ENCODE peak calls at places on chromosome 9, in seven cellular contexts. One of them, this sample, is unnamed.

GRCh38 chr9:90999425-91000397 is 198.1 kb downstream of the SYK start:
- DNase-seq in psoas muscle: peak
- DNase-seq in endodermal cell: no peak
- DNase-seq in A549: no peak
- DNase-seq in astrocyte: no peak
- DNase-seq in natural killer cell: no peak
- DNase-seq in CD4-positive, alpha-beta T cell: no peak
- DNase-seq in this sample: no peak

GRCh38 chr9:31140316-31140715 is 1244.1 kb upstream of the ACO1 start:
- DNase-seq in psoas muscle: no peak
- DNase-seq in endodermal cell: no peak
- DNase-seq in A549: no peak
- DNase-seq in astrocyte: peak
- DNase-seq in natural killer cell: no peak
- DNase-seq in CD4-positive, alpha-beta T cell: no peak
- DNase-seq in this sample: no peak

GRCh38 chr9:28782630-28783029 is 1209.3 kb upstream of the C9orf72 start:
- DNase-seq in psoas muscle: no peak
- DNase-seq in endodermal cell: no peak
- DNase-seq in A549: no peak
- DNase-seq in astrocyte: no peak
- DNase-seq in natural killer cell: no peak
- DNase-seq in CD4-positive, alpha-beta T cell: no peak
- DNase-seq in this sample: no peak

GRCh38 chr9:71767421-71768321 is 642 bp downstream of the CEMIP2 start:
- DNase-seq in psoas muscle: peak
- DNase-seq in endodermal cell: peak
- DNase-seq in A549: no peak
- DNase-seq in astrocyte: no peak
- DNase-seq in natural killer cell: no peak
- DNase-seq in CD4-positive, alpha-beta T cell: no peak
- DNase-seq in this sample: no peak

GRCh38 chr9:132507670-132508469 is 74.5 kb upstream of the BARHL1 start:
- DNase-seq in psoas muscle: peak
- DNase-seq in endodermal cell: peak
- DNase-seq in A549: peak
- DNase-seq in astrocyte: peak
- DNase-seq in natural killer cell: peak
- DNase-seq in CD4-positive, alpha-beta T cell: peak
- DNase-seq in this sample: peak

GRCh38 chr9:18390393-18390792 is 83.6 kb upstream of the ADAMTSL1 start:
- DNase-seq in psoas muscle: no peak
- DNase-seq in endodermal cell: no peak
- DNase-seq in A549: no peak
- DNase-seq in astrocyte: no peak
- DNase-seq in natural killer cell: no peak
- DNase-seq in CD4-positive, alpha-beta T cell: no peak
- DNase-seq in this sample: no peak

GRCh38 chr9:13002740-13003139 is 227.9 kb downstream of the LURAP1L start:
- DNase-seq in psoas muscle: no peak
- DNase-seq in endodermal cell: no peak
- DNase-seq in A549: no peak
- DNase-seq in astrocyte: no peak
- DNase-seq in natural killer cell: no peak
- DNase-seq in CD4-positive, alpha-beta T cell: no peak
- DNase-seq in this sample: no peak

GRCh38 chr9:76690575-76691370 is 73.5 kb upstream of the PCA3 start:
- DNase-seq in psoas muscle: no peak
- DNase-seq in endodermal cell: no peak
- DNase-seq in A549: no peak
- DNase-seq in astrocyte: no peak
- DNase-seq in natural killer cell: no peak
- DNase-seq in CD4-positive, alpha-beta T cell: no peak
- DNase-seq in this sample: no peak

GRCh38 chr9:136485651-136486050 is 2.8 kb upstream of the SEC16A start:
- DNase-seq in psoas muscle: no peak
- DNase-seq in endodermal cell: no peak
- DNase-seq in A549: no peak
- DNase-seq in astrocyte: no peak
- DNase-seq in natural killer cell: no peak
- DNase-seq in CD4-positive, alpha-beta T cell: no peak
- DNase-seq in this sample: no peak

GRCh38 chr9:138038244-138038671 is 160.7 kb downstream of the CACNA1B start:
- DNase-seq in psoas muscle: no peak
- DNase-seq in endodermal cell: peak
- DNase-seq in A549: no peak
- DNase-seq in astrocyte: no peak
- DNase-seq in natural killer cell: no peak
- DNase-seq in CD4-positive, alpha-beta T cell: no peak
- DNase-seq in this sample: no peak

GRCh38 chr9:89390068-89390555 is 71.8 kb downstream of the SECISBP2 start:
- DNase-seq in psoas muscle: no peak
- DNase-seq in endodermal cell: no peak
- DNase-seq in A549: no peak
- DNase-seq in astrocyte: no peak
- DNase-seq in natural killer cell: no peak
- DNase-seq in CD4-positive, alpha-beta T cell: no peak
- DNase-seq in this sample: no peak

GRCh38 chr9:26058111-26058895 is 380.1 kb upstream of the TUSC1 start:
- DNase-seq in psoas muscle: no peak
- DNase-seq in endodermal cell: no peak
- DNase-seq in A549: no peak
- DNase-seq in astrocyte: peak
- DNase-seq in natural killer cell: no peak
- DNase-seq in CD4-positive, alpha-beta T cell: no peak
- DNase-seq in this sample: no peak

GRCh38 chr9:120715331-120715924 is 1.2 kb upstream of the MEGF9 start:
- DNase-seq in psoas muscle: peak
- DNase-seq in endodermal cell: peak
- DNase-seq in A549: peak
- DNase-seq in astrocyte: peak
- DNase-seq in natural killer cell: no peak
- DNase-seq in CD4-positive, alpha-beta T cell: no peak
- DNase-seq in this sample: no peak

GRCh38 chr9:21334969-21335632 is at the start of gene KLHL9:
- DNase-seq in psoas muscle: peak
- DNase-seq in endodermal cell: peak
- DNase-seq in A549: peak
- DNase-seq in astrocyte: peak
- DNase-seq in natural killer cell: peak
- DNase-seq in CD4-positive, alpha-beta T cell: peak
- DNase-seq in this sample: peak
- TF ChIP-seq CTCF in psoas muscle: no peak
- TF ChIP-seq CTCF in endodermal cell: no peak
- TF ChIP-seq CTCF in A549: no peak
- TF ChIP-seq CTCF in astrocyte: no peak
- TF ChIP-seq CTCF in natural killer cell: no peak
- TF ChIP-seq CTCF in CD4-positive, alpha-beta T cell: no peak
- TF ChIP-seq CTCF in this sample: no peak

GRCh38 chr9:126793686-126794417 is 11.0 kb upstream of the ZBTB43 start:
- DNase-seq in psoas muscle: no peak
- DNase-seq in endodermal cell: no peak
- DNase-seq in A549: no peak
- DNase-seq in astrocyte: no peak
- DNase-seq in natural killer cell: no peak
- DNase-seq in CD4-positive, alpha-beta T cell: no peak
- DNase-seq in this sample: no peak
- TF ChIP-seq CTCF in psoas muscle: no peak
- TF ChIP-seq CTCF in endodermal cell: no peak
- TF ChIP-seq CTCF in A549: no peak
- TF ChIP-seq CTCF in astrocyte: no peak
- TF ChIP-seq CTCF in natural killer cell: no peak
- TF ChIP-seq CTCF in CD4-positive, alpha-beta T cell: no peak
- TF ChIP-seq CTCF in this sample: no peak

DNA sequence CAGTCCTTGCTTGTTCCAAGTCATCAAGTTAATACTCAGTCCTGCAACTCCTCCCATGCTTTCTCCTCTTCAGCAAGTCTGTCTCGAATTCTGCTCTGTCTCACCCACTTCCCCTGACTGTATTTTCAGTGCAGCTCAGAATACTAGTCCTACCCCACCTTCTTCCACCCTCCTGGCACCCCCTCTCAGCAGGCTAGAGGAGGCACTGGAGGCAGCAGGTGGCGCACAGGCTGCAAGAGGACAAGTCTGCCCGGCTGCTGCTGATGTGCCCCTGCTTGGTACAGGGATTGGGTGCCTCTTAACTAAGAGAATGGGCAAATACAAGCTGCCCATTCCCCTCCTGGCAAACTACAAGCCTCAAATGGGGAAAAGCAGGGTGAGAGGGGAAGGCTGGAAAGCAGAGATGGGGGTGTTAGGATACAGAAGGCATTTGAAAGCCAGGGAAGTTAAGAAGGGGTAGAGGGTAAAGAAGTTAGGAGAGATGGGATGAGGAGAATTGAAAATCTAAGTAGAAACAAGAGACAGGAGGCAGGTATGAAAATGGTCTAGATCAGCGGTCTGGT is 5.0 kb downstream of the TLN1 start:
- DNase-seq in psoas muscle: no peak
- DNase-seq in endodermal cell: no peak
- DNase-seq in A549: no peak
- DNase-seq in astrocyte: peak
- DNase-seq in natural killer cell: peak
- DNase-seq in CD4-positive, alpha-beta T cell: no peak
- DNase-seq in this sample: peak
- TF ChIP-seq CTCF in psoas muscle: no peak
- TF ChIP-seq CTCF in endodermal cell: no peak
- TF ChIP-seq CTCF in A549: no peak
- TF ChIP-seq CTCF in astrocyte: no peak
- TF ChIP-seq CTCF in natural killer cell: no peak
- TF ChIP-seq CTCF in CD4-positive, alpha-beta T cell: peak
- TF ChIP-seq CTCF in this sample: no peak

GRCh38 chr9:115694014-115694413 is 459.6 kb upstream of the PAPPA start:
- DNase-seq in psoas muscle: no peak
- DNase-seq in endodermal cell: peak
- DNase-seq in A549: peak
- DNase-seq in astrocyte: peak
- DNase-seq in natural killer cell: no peak
- DNase-seq in CD4-positive, alpha-beta T cell: no peak
- DNase-seq in this sample: no peak
- TF ChIP-seq CTCF in psoas muscle: peak
- TF ChIP-seq CTCF in endodermal cell: peak
- TF ChIP-seq CTCF in A549: peak
- TF ChIP-seq CTCF in astrocyte: peak
- TF ChIP-seq CTCF in natural killer cell: no peak
- TF ChIP-seq CTCF in CD4-positive, alpha-beta T cell: no peak
- TF ChIP-seq CTCF in this sample: no peak

DNA sequence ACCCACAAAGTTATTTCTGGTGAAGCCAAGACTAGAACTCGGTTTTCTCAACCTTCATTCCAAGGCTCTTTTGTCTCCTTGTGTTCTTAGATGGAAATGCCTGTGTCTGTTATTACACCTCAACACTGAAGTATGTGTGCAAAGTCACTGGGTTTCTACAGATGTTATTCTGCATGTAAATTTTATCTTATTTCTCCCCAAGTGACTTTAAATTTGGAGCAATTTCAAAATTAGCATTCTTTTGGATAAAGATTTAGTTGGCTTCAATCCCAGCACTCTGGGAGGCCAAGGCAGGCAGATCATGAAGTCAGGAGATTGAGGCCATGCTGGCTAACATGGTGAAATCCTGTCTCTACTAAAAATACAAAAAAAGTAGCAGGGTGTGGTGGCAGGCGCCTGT is 104.4 kb upstream of the GNA14 start:
- DNase-seq in psoas muscle: no peak
- DNase-seq in endodermal cell: no peak
- DNase-seq in A549: no peak
- DNase-seq in astrocyte: peak
- DNase-seq in natural killer cell: no peak
- DNase-seq in CD4-positive, alpha-beta T cell: no peak
- DNase-seq in this sample: no peak
- TF ChIP-seq CTCF in psoas muscle: no peak
- TF ChIP-seq CTCF in endodermal cell: no peak
- TF ChIP-seq CTCF in A549: no peak
- TF ChIP-seq CTCF in astrocyte: peak
- TF ChIP-seq CTCF in natural killer cell: no peak
- TF ChIP-seq CTCF in CD4-positive, alpha-beta T cell: no peak
- TF ChIP-seq CTCF in this sample: no peak

This sample was measured in activated B cell treated with CpG ODN at 0.5 μM for 24 hours.